ENCODE peak calls at places on chromosomes 7 and 10, in ten cellular contexts. One of them, this sample, is unnamed.
A peak's percentile ranks its signal among the peaks of the same experiment; 100 is the strongest.

GRCh38 chr7:85068796-85069195 is 118.1 kb downstream of the SEMA3D start:
- DNase-seq in dorsolateral prefrontal cortex: no peak
- DNase-seq in CD4-positive, alpha-beta T cell: no peak
- DNase-seq in brain microvascular endothelial cell: peak; percentile 77
- DNase-seq in OCI-LY7: no peak
- DNase-seq in transverse colon: no peak
- DNase-seq in omental fat pad: no peak
- DNase-seq in Calu3: no peak
- DNase-seq in PC-9: no peak
- DNase-seq in psoas muscle: no peak
- DNase-seq in this sample: no peak

GRCh38 chr7:45718464-45719330 is 144.5 kb downstream of the ADCY1 start:
- DNase-seq in dorsolateral prefrontal cortex: no peak
- DNase-seq in CD4-positive, alpha-beta T cell: no peak
- DNase-seq in brain microvascular endothelial cell: peak; percentile 15
- DNase-seq in OCI-LY7: no peak
- DNase-seq in transverse colon: no peak
- DNase-seq in omental fat pad: no peak
- DNase-seq in Calu3: no peak
- DNase-seq in PC-9: no peak
- DNase-seq in psoas muscle: no peak
- DNase-seq in this sample: no peak

GRCh38 chr10:70567603-70568002 is 34.9 kb downstream of the PRF1 start:
- DNase-seq in dorsolateral prefrontal cortex: no peak
- DNase-seq in CD4-positive, alpha-beta T cell: no peak
- DNase-seq in brain microvascular endothelial cell: no peak
- DNase-seq in OCI-LY7: no peak
- DNase-seq in transverse colon: no peak
- DNase-seq in omental fat pad: no peak
- DNase-seq in Calu3: no peak
- DNase-seq in PC-9: no peak
- DNase-seq in psoas muscle: no peak
- DNase-seq in this sample: no peak

GRCh38 chr7:36080843-36081242 is 72.2 kb upstream of the EEPD1 start:
- DNase-seq in dorsolateral prefrontal cortex: no peak
- DNase-seq in CD4-positive, alpha-beta T cell: no peak
- DNase-seq in brain microvascular endothelial cell: no peak
- DNase-seq in OCI-LY7: no peak
- DNase-seq in transverse colon: no peak
- DNase-seq in omental fat pad: no peak
- DNase-seq in Calu3: no peak
- DNase-seq in PC-9: no peak
- DNase-seq in psoas muscle: no peak
- DNase-seq in this sample: no peak

GRCh38 chr7:41163991-41164390 is 538.9 kb downstream of the INHBA start:
- DNase-seq in dorsolateral prefrontal cortex: no peak
- DNase-seq in CD4-positive, alpha-beta T cell: no peak
- DNase-seq in brain microvascular endothelial cell: no peak
- DNase-seq in OCI-LY7: no peak
- DNase-seq in transverse colon: no peak
- DNase-seq in omental fat pad: no peak
- DNase-seq in Calu3: no peak
- DNase-seq in PC-9: no peak
- DNase-seq in psoas muscle: no peak
- DNase-seq in this sample: no peak

GRCh38 chr7:116443101-116443523 is 56.4 kb upstream of the CAV2 start:
- DNase-seq in dorsolateral prefrontal cortex: no peak
- DNase-seq in CD4-positive, alpha-beta T cell: no peak
- DNase-seq in brain microvascular endothelial cell: peak; percentile 79
- DNase-seq in OCI-LY7: no peak
- DNase-seq in transverse colon: no peak
- DNase-seq in omental fat pad: no peak
- DNase-seq in Calu3: peak; percentile 36
- DNase-seq in PC-9: peak; percentile 46
- DNase-seq in psoas muscle: no peak
- DNase-seq in this sample: no peak

GRCh38 chr10:29343607-29344038 is 54.8 kb downstream of the LYZL1 start:
- DNase-seq in dorsolateral prefrontal cortex: no peak
- DNase-seq in CD4-positive, alpha-beta T cell: no peak
- DNase-seq in brain microvascular endothelial cell: no peak
- DNase-seq in OCI-LY7: no peak
- DNase-seq in transverse colon: no peak
- DNase-seq in omental fat pad: no peak
- DNase-seq in Calu3: no peak
- DNase-seq in PC-9: no peak
- DNase-seq in psoas muscle: no peak
- DNase-seq in this sample: no peak

GRCh38 chr7:106071999-106072714 is 40.0 kb downstream of the SYPL1 start:
- DNase-seq in dorsolateral prefrontal cortex: peak; percentile 32
- DNase-seq in CD4-positive, alpha-beta T cell: no peak
- DNase-seq in brain microvascular endothelial cell: no peak
- DNase-seq in OCI-LY7: no peak
- DNase-seq in transverse colon: peak; percentile 53
- DNase-seq in omental fat pad: no peak
- DNase-seq in Calu3: no peak
- DNase-seq in PC-9: no peak
- DNase-seq in psoas muscle: no peak
- DNase-seq in this sample: no peak

GRCh38 chr7:73918926-73919693 is 58.2 kb downstream of the TMEM270 start:
- DNase-seq in dorsolateral prefrontal cortex: no peak
- DNase-seq in CD4-positive, alpha-beta T cell: no peak
- DNase-seq in brain microvascular endothelial cell: no peak
- DNase-seq in OCI-LY7: no peak
- DNase-seq in transverse colon: no peak
- DNase-seq in omental fat pad: no peak
- DNase-seq in Calu3: no peak
- DNase-seq in PC-9: no peak
- DNase-seq in psoas muscle: no peak
- DNase-seq in this sample: no peak

GRCh38 chr10:108290823-108291222 is 1126.3 kb upstream of the SORCS1 start:
- DNase-seq in dorsolateral prefrontal cortex: no peak
- DNase-seq in CD4-positive, alpha-beta T cell: no peak
- DNase-seq in brain microvascular endothelial cell: no peak
- DNase-seq in OCI-LY7: no peak
- DNase-seq in transverse colon: no peak
- DNase-seq in omental fat pad: no peak
- DNase-seq in Calu3: no peak
- DNase-seq in PC-9: no peak
- DNase-seq in psoas muscle: no peak
- DNase-seq in this sample: no peak

GRCh38 chr10:23656735-23657134 is 217.9 kb downstream of the OTUD1 start:
- DNase-seq in dorsolateral prefrontal cortex: no peak
- DNase-seq in CD4-positive, alpha-beta T cell: no peak
- DNase-seq in brain microvascular endothelial cell: no peak
- DNase-seq in OCI-LY7: no peak
- DNase-seq in transverse colon: no peak
- DNase-seq in omental fat pad: no peak
- DNase-seq in Calu3: no peak
- DNase-seq in PC-9: no peak
- DNase-seq in psoas muscle: no peak
- DNase-seq in this sample: no peak

GRCh38 chr10:99766282-99766681 is 16.2 kb upstream of the ABCC2 start:
- DNase-seq in dorsolateral prefrontal cortex: no peak
- DNase-seq in CD4-positive, alpha-beta T cell: no peak
- DNase-seq in brain microvascular endothelial cell: no peak
- DNase-seq in OCI-LY7: no peak
- DNase-seq in transverse colon: no peak
- DNase-seq in omental fat pad: no peak
- DNase-seq in Calu3: no peak
- DNase-seq in PC-9: no peak
- DNase-seq in psoas muscle: no peak
- DNase-seq in this sample: no peak

GRCh38 chr10:77490915-77491314 is 146.7 kb downstream of the KCNMA1 start:
- DNase-seq in dorsolateral prefrontal cortex: no peak
- DNase-seq in CD4-positive, alpha-beta T cell: no peak
- DNase-seq in brain microvascular endothelial cell: peak; percentile 51
- DNase-seq in OCI-LY7: no peak
- DNase-seq in transverse colon: no peak
- DNase-seq in omental fat pad: no peak
- DNase-seq in Calu3: no peak
- DNase-seq in PC-9: no peak
- DNase-seq in psoas muscle: no peak
- DNase-seq in this sample: no peak

GRCh38 chr10:77493239-77493806 is 144.3 kb downstream of the KCNMA1 start:
- DNase-seq in dorsolateral prefrontal cortex: no peak
- DNase-seq in CD4-positive, alpha-beta T cell: no peak
- DNase-seq in brain microvascular endothelial cell: no peak
- DNase-seq in OCI-LY7: no peak
- DNase-seq in transverse colon: no peak
- DNase-seq in omental fat pad: no peak
- DNase-seq in Calu3: no peak
- DNase-seq in PC-9: no peak
- DNase-seq in psoas muscle: peak; percentile 66
- DNase-seq in this sample: no peak

GRCh38 chr10:77496941-77497420 is 140.6 kb downstream of the KCNMA1 start:
- DNase-seq in dorsolateral prefrontal cortex: no peak
- DNase-seq in CD4-positive, alpha-beta T cell: no peak
- DNase-seq in brain microvascular endothelial cell: no peak
- DNase-seq in OCI-LY7: no peak
- DNase-seq in transverse colon: no peak
- DNase-seq in omental fat pad: no peak
- DNase-seq in Calu3: no peak
- DNase-seq in PC-9: no peak
- DNase-seq in psoas muscle: no peak
- DNase-seq in this sample: no peak

GRCh38 chr10:77494789-77495541 is 142.6 kb downstream of the KCNMA1 start:
- DNase-seq in dorsolateral prefrontal cortex: no peak
- DNase-seq in CD4-positive, alpha-beta T cell: no peak
- DNase-seq in brain microvascular endothelial cell: no peak
- DNase-seq in OCI-LY7: no peak
- DNase-seq in transverse colon: no peak
- DNase-seq in omental fat pad: no peak
- DNase-seq in Calu3: no peak
- DNase-seq in PC-9: no peak
- DNase-seq in psoas muscle: no peak
- DNase-seq in this sample: no peak

GRCh38 chr10:77493851-77494788 is 143.5 kb downstream of the KCNMA1 start:
- DNase-seq in dorsolateral prefrontal cortex: no peak
- DNase-seq in CD4-positive, alpha-beta T cell: no peak
- DNase-seq in brain microvascular endothelial cell: no peak
- DNase-seq in OCI-LY7: no peak
- DNase-seq in transverse colon: no peak
- DNase-seq in omental fat pad: no peak
- DNase-seq in Calu3: peak; percentile 40
- DNase-seq in PC-9: no peak
- DNase-seq in psoas muscle: no peak
- DNase-seq in this sample: no peak
- TF ChIP-seq CTCF in dorsolateral prefrontal cortex: peak; percentile 44
- TF ChIP-seq CTCF in CD4-positive, alpha-beta T cell: no peak
- TF ChIP-seq CTCF in brain microvascular endothelial cell: peak; percentile 75
- TF ChIP-seq CTCF in OCI-LY7: no peak
- TF ChIP-seq CTCF in transverse colon: peak; percentile 22
- TF ChIP-seq CTCF in omental fat pad: no peak
- TF ChIP-seq CTCF in Calu3: no peak
- TF ChIP-seq CTCF in PC-9: peak; percentile 49
- TF ChIP-seq CTCF in psoas muscle: peak; percentile 31
- TF ChIP-seq CTCF in this sample: no peak

DNA sequence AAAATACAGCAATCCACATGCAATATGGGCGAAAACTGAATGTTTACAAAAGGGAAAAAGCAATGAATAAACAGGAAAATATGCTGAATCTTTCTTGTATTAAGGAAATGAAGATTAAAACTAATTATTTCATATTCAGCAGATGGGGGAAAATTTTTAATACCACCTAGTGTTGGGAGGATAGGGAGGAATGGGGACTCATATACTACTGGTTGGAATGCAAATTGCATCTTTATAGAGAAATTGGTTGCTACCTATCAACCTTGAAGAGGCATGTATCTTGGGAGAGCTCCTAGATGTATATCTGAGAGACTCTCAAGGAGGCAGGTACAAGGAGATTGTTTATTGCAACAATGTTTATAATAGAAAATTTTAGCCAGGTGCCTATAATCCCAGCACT is 101.4 kb downstream of the CREM start:
- DNase-seq in dorsolateral prefrontal cortex: no peak
- DNase-seq in CD4-positive, alpha-beta T cell: no peak
- DNase-seq in brain microvascular endothelial cell: no peak
- DNase-seq in OCI-LY7: no peak
- DNase-seq in transverse colon: no peak
- DNase-seq in omental fat pad: no peak
- DNase-seq in Calu3: no peak
- DNase-seq in PC-9: no peak
- DNase-seq in psoas muscle: no peak
- DNase-seq in this sample: no peak
- TF ChIP-seq CTCF in dorsolateral prefrontal cortex: no peak
- TF ChIP-seq CTCF in CD4-positive, alpha-beta T cell: no peak
- TF ChIP-seq CTCF in brain microvascular endothelial cell: no peak
- TF ChIP-seq CTCF in OCI-LY7: no peak
- TF ChIP-seq CTCF in transverse colon: no peak
- TF ChIP-seq CTCF in omental fat pad: no peak
- TF ChIP-seq CTCF in Calu3: no peak
- TF ChIP-seq CTCF in PC-9: peak; percentile 26
- TF ChIP-seq CTCF in psoas muscle: no peak
- TF ChIP-seq CTCF in this sample: peak; percentile 29

DNA sequence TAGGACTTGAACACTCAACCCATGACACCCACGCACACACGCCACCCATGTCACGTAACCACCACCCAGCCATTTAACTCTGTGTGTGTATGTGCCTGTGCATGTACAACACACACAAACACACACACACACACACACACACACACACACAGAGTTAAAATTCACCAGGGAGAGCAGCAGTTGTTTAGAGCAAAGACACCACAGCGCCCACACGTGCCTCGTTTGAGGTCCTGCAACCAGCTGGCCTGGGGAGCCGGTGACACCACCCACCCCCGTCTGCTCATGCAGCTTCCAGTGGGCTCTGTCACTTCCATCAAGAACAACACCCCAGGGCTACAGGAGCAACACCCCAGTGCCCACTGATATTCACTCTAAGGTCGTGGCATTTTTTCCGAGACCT is 97.4 kb downstream of the ELFN1 start:
- DNase-seq in dorsolateral prefrontal cortex: no peak
- DNase-seq in CD4-positive, alpha-beta T cell: no peak
- DNase-seq in brain microvascular endothelial cell: no peak
- DNase-seq in OCI-LY7: peak; percentile 51
- DNase-seq in transverse colon: no peak
- DNase-seq in omental fat pad: no peak
- DNase-seq in Calu3: no peak
- DNase-seq in PC-9: no peak
- DNase-seq in psoas muscle: no peak
- DNase-seq in this sample: no peak
- TF ChIP-seq CTCF in dorsolateral prefrontal cortex: no peak
- TF ChIP-seq CTCF in CD4-positive, alpha-beta T cell: no peak
- TF ChIP-seq CTCF in brain microvascular endothelial cell: no peak
- TF ChIP-seq CTCF in OCI-LY7: peak; percentile 62
- TF ChIP-seq CTCF in transverse colon: no peak
- TF ChIP-seq CTCF in omental fat pad: no peak
- TF ChIP-seq CTCF in Calu3: no peak
- TF ChIP-seq CTCF in PC-9: no peak
- TF ChIP-seq CTCF in psoas muscle: no peak
- TF ChIP-seq CTCF in this sample: no peak

DNA sequence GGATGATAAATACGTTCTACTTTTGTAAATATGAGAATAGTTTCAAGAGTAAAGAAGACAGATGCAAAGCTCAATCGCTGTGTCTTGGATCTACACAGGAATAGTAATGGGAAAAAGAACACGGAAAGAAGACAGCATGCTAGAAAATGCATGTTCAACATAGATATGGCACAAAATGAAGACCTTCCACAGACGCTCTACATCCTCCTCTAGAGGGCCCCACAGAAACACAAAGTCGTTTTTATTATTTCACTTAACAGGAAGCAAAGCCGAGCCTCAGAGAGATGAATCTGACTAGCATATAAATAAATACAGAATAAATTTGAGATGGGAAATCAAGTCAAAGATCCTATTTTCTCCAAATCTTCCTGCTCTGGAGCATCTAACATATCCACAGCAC is 292.6 kb downstream of the PARD3 start:
- DNase-seq in dorsolateral prefrontal cortex: no peak
- DNase-seq in CD4-positive, alpha-beta T cell: no peak
- DNase-seq in brain microvascular endothelial cell: peak; percentile 67
- DNase-seq in OCI-LY7: peak; percentile 52
- DNase-seq in transverse colon: no peak
- DNase-seq in omental fat pad: no peak
- DNase-seq in Calu3: no peak
- DNase-seq in PC-9: no peak
- DNase-seq in psoas muscle: no peak
- DNase-seq in this sample: no peak
- TF ChIP-seq CTCF in dorsolateral prefrontal cortex: peak; percentile 43
- TF ChIP-seq CTCF in CD4-positive, alpha-beta T cell: no peak
- TF ChIP-seq CTCF in brain microvascular endothelial cell: peak; percentile 69
- TF ChIP-seq CTCF in OCI-LY7: peak; percentile 80
- TF ChIP-seq CTCF in transverse colon: peak; percentile 32
- TF ChIP-seq CTCF in omental fat pad: no peak
- TF ChIP-seq CTCF in Calu3: no peak
- TF ChIP-seq CTCF in PC-9: no peak
- TF ChIP-seq CTCF in psoas muscle: no peak
- TF ChIP-seq CTCF in this sample: no peak